ENCODE peak calls at places on chromosomes 4 and X, in six cellular contexts. R, N, J, M, X and S are unnamed samples.

GRCh38 chrX:151419748-151420147 is 22.7 kb downstream of the VMA21 start:
- DNase-seq in R (no peak), N (no peak), J (no peak), M (no peak), X (no peak), S (no peak)

GRCh38 chr4:40333921-40334352 is 1.2 kb upstream of the CHRNA9 start:
- DNase-seq in R (peak), N (no peak), J (no peak), M (no peak), X (peak), S (no peak)

GRCh38 chr4:183940807-183941310 is 35.8 kb downstream of the STOX2 start:
- DNase-seq in R (no peak), N (no peak), J (no peak), M (no peak), X (no peak), S (no peak)

GRCh38 chr4:55635760-55636621 is at the start of gene NMU:
- DNase-seq in R (no peak), N (no peak), J (peak), M (peak), X (no peak), S (peak)

GRCh38 chr4:24472514-24473308 is 111.6 kb downstream of the DHX15 start:
- DNase-seq in R (no peak), N (no peak), J (peak), M (peak), X (peak), S (peak)

GRCh38 chr4:140568507-140569306 is at the start of gene UCP1:
- DNase-seq in R (no peak), N (no peak), J (peak), M (peak), X (no peak), S (peak)

GRCh38 chr4:123741906-123742305 is 345.3 kb downstream of the SPRY1 start:
- DNase-seq in R (no peak), N (no peak), J (no peak), M (no peak), X (no peak), S (no peak)

GRCh38 chr4:11773798-11774197 is 345.1 kb upstream of the HS3ST1 start:
- DNase-seq in R (no peak), N (no peak), J (no peak), M (no peak), X (no peak), S (no peak)

GRCh38 chr4:79917246-79917645 is 155.8 kb downstream of the ANTXR2 start:
- DNase-seq in R (peak), N (peak), J (peak), M (peak), X (no peak), S (no peak)

GRCh38 chr4:92182736-92183407 is 120.9 kb upstream of the GRID2 start:
- DNase-seq in R (no peak), N (no peak), J (no peak), M (no peak), X (no peak), S (no peak)

GRCh38 chrX:31847773-31848172 is 775.9 kb upstream of the FTHL17 start:
- DNase-seq in R (no peak), N (no peak), J (no peak), M (no peak), X (no peak), S (no peak)

GRCh38 chr4:53558061-53558801 is 33.1 kb downstream of the LNX1 start:
- DNase-seq in R (no peak), N (no peak), J (no peak), M (no peak), X (peak), S (no peak)

GRCh38 chr4:8762951-8763735 is 108.5 kb downstream of the HMX1 start:
- DNase-seq in R (no peak), N (no peak), J (no peak), M (no peak), X (no peak), S (no peak)

GRCh38 chr4:184349283-184350039 is 124.9 kb downstream of the IRF2 start:
- DNase-seq in R (no peak), N (no peak), J (no peak), M (no peak), X (no peak), S (no peak)